ENCODE peak calls at places on chromosome 15, in six cellular contexts. One of them, this sample, is unnamed. For H3K27me3, the result is how much of the 10 kb centered on the place peaks cover.

GRCh38 chr15:25793354-25794050 is 69.6 kb downstream of the ATP10A start:
- DNase-seq in mesendoderm: no peak
- DNase-seq in tibial artery: no peak
- DNase-seq in lung: no peak
- DNase-seq in A673: no peak
- DNase-seq in cardiac muscle cell: no peak
- DNase-seq in this sample: peak

GRCh38 chr15:101017041-101017754 is 98.0 kb downstream of the LRRK1 start:
- DNase-seq in mesendoderm: peak
- DNase-seq in A673: peak
- DNase-seq in tibial artery: no peak
- DNase-seq in cardiac muscle cell: no peak
- DNase-seq in lung: peak
- DNase-seq in this sample: no peak

GRCh38 chr15:95457520-95457919 is 873.0 kb upstream of the NR2F2 start:
- DNase-seq in tibial artery: no peak
- DNase-seq in mesendoderm: no peak
- DNase-seq in A673: no peak
- DNase-seq in lung: no peak
- DNase-seq in cardiac muscle cell: peak
- DNase-seq in this sample: no peak

GRCh38 chr15:81548350-81549116 is 174.5 kb upstream of the TMC3 start:
- DNase-seq in cardiac muscle cell: peak
- DNase-seq in mesendoderm: no peak
- DNase-seq in lung: no peak
- DNase-seq in A673: peak
- DNase-seq in tibial artery: no peak
- DNase-seq in this sample: no peak

GRCh38 chr15:53962646-53963561 is 15.3 kb upstream of the UNC13C start:
- DNase-seq in tibial artery: peak
- DNase-seq in mesendoderm: peak
- DNase-seq in cardiac muscle cell: peak
- DNase-seq in lung: peak
- DNase-seq in A673: peak
- DNase-seq in this sample: no peak

GRCh38 chr15:63523306-63523990 is 19.1 kb downstream of the USP3 start:
- DNase-seq in lung: no peak
- DNase-seq in mesendoderm: no peak
- DNase-seq in A673: no peak
- DNase-seq in cardiac muscle cell: no peak
- DNase-seq in tibial artery: no peak
- DNase-seq in this sample: no peak

GRCh38 chr15:56036546-56037067 is 43.2 kb upstream of the NEDD4 start:
- DNase-seq in lung: no peak
- DNase-seq in tibial artery: no peak
- DNase-seq in cardiac muscle cell: no peak
- DNase-seq in A673: no peak
- DNase-seq in mesendoderm: no peak
- DNase-seq in this sample: no peak

GRCh38 chr15:79329186-79329611 is 18.3 kb downstream of the TMED3 start:
- DNase-seq in cardiac muscle cell: peak
- DNase-seq in lung: no peak
- DNase-seq in A673: peak
- DNase-seq in tibial artery: no peak
- DNase-seq in mesendoderm: peak
- DNase-seq in this sample: no peak

GRCh38 chr15:88645171-88646087 is 6.6 kb downstream of the ISG20 start:
- DNase-seq in lung: no peak
- DNase-seq in mesendoderm: no peak
- DNase-seq in tibial artery: no peak
- DNase-seq in cardiac muscle cell: no peak
- DNase-seq in A673: no peak
- DNase-seq in this sample: no peak

GRCh38 chr15:93716615-93717221 is 514.6 kb upstream of the MCTP2 start:
- DNase-seq in A673: peak
- DNase-seq in mesendoderm: no peak
- DNase-seq in cardiac muscle cell: no peak
- DNase-seq in tibial artery: no peak
- DNase-seq in lung: no peak
- DNase-seq in this sample: no peak

DNA sequence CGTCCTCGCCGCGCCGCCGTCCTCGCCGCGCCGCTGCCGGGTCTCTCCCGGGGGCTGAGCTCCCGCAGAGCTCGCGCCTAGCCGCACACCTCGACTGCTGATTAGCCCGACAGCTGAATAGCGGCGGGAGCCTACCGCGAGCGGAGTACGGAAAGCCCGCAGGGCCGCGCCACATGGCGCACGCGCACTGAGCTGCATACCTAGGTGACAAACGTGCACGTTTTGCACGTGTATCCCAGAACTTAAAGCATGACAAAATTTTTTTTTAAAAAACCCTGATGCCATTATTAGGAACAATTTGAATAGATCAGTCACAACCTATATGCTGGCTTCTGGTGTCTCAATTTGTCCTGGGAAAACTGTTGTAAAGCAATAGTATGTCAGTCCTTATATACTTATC is at the start of gene GOLGA8A:
- DNase-seq in A673: peak
- DNase-seq in lung: peak
- DNase-seq in tibial artery: peak
- DNase-seq in cardiac muscle cell: peak
- DNase-seq in mesendoderm: peak
- DNase-seq in this sample: peak
- H3K4me3 ChIP-seq in A673: peak
- H3K4me3 ChIP-seq in lung: peak
- H3K4me3 ChIP-seq in tibial artery: peak
- H3K4me3 ChIP-seq in cardiac muscle cell: peak
- H3K4me3 ChIP-seq in mesendoderm: peak
- H3K4me3 ChIP-seq in this sample: peak

GRCh38 chr15:83656943-83657528 is 3.1 kb downstream of the ADAMTSL3 start:
- DNase-seq in lung: no peak
- DNase-seq in cardiac muscle cell: no peak
- DNase-seq in A673: no peak
- DNase-seq in mesendoderm: no peak
- DNase-seq in tibial artery: no peak
- DNase-seq in this sample: no peak

GRCh38 chr15:83659011-83659811 is 5.3 kb downstream of the ADAMTSL3 start:
- DNase-seq in cardiac muscle cell: peak
- DNase-seq in tibial artery: peak
- DNase-seq in mesendoderm: no peak
- DNase-seq in A673: no peak
- DNase-seq in lung: no peak
- DNase-seq in this sample: no peak

GRCh38 chr15:83656192-83656591 is 2.3 kb downstream of the ADAMTSL3 start:
- DNase-seq in tibial artery: no peak
- DNase-seq in lung: no peak
- DNase-seq in cardiac muscle cell: no peak
- DNase-seq in mesendoderm: no peak
- DNase-seq in A673: no peak
- DNase-seq in this sample: no peak

GRCh38 chr15:83657549-83657948 is 3.6 kb downstream of the ADAMTSL3 start:
- DNase-seq in A673: peak
- DNase-seq in cardiac muscle cell: no peak
- DNase-seq in lung: no peak
- DNase-seq in tibial artery: no peak
- DNase-seq in mesendoderm: peak
- DNase-seq in this sample: peak

GRCh38 chr15:83658406-83658805 is 4.5 kb downstream of the ADAMTSL3 start:
- DNase-seq in mesendoderm: no peak
- DNase-seq in A673: no peak
- DNase-seq in cardiac muscle cell: peak
- DNase-seq in lung: no peak
- DNase-seq in tibial artery: no peak
- DNase-seq in this sample: no peak
- H3K27me3 ChIP-seq in mesendoderm: under half
- H3K27me3 ChIP-seq in A673: under half
- H3K27me3 ChIP-seq in cardiac muscle cell: under half
- H3K27me3 ChIP-seq in lung: under half
- H3K27me3 ChIP-seq in tibial artery: under half
- H3K27me3 ChIP-seq in this sample: under half

DNA sequence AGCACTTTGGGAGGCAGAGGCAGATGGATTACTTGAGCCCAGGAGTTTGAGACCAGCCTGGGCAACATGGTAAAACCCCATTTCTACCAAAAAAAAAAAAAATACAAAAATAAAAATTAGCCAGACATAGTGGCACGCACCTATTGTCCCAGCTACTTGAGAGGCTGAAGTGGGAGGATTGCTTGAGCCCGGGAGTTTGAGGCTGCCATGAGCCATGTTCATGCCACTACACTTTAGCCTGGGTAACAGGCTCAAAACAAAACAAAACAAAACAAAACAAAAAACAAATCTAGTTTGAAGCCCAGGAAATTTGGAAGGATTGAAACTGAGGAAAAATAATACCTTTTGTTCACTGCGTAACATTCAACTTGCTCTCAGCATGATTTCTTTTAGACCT is 16.6 kb downstream of the TMOD3 start:
- DNase-seq in mesendoderm: no peak
- DNase-seq in cardiac muscle cell: no peak
- DNase-seq in A673: no peak
- DNase-seq in tibial artery: no peak
- DNase-seq in lung: no peak
- DNase-seq in this sample: no peak
- H3K4me3 ChIP-seq in mesendoderm: no peak
- H3K4me3 ChIP-seq in cardiac muscle cell: no peak
- H3K4me3 ChIP-seq in A673: no peak
- H3K4me3 ChIP-seq in tibial artery: no peak
- H3K4me3 ChIP-seq in lung: no peak
- H3K4me3 ChIP-seq in this sample: no peak

GRCh38 chr15:62164500-62165028 is 521 bp downstream of the C2CD4B start:
- DNase-seq in cardiac muscle cell: peak
- DNase-seq in lung: no peak
- DNase-seq in A673: peak
- DNase-seq in mesendoderm: peak
- DNase-seq in tibial artery: no peak
- DNase-seq in this sample: peak
- H3K27me3 ChIP-seq in cardiac muscle cell: half or more
- H3K27me3 ChIP-seq in lung: under half
- H3K27me3 ChIP-seq in A673: under half
- H3K27me3 ChIP-seq in mesendoderm: under half
- H3K27me3 ChIP-seq in tibial artery: half or more
- H3K27me3 ChIP-seq in this sample: under half

DNA sequence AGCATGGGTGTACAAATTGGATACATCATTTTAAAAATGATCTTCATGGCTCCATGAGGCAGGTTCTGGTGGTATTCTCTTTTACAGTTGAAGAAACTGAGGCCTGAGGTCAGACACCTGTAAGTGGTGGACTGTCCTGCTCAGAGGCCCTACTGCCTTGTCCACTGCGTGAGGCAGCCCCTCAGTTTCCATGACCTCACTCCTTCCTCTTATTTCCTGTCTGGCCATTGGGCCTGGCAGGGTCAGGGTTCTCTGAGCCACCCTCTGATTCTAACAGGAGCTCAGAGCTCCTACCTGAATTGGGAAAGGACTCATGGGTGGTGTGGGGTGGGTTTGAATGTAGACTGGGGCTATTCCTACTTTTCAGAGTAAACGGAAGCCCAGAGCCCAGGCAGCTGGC is 17.5 kb downstream of the PLEKHO2 start:
- DNase-seq in A673: no peak
- DNase-seq in lung: no peak
- DNase-seq in cardiac muscle cell: no peak
- DNase-seq in mesendoderm: no peak
- DNase-seq in tibial artery: no peak
- DNase-seq in this sample: no peak
- H3K4me3 ChIP-seq in A673: no peak
- H3K4me3 ChIP-seq in lung: no peak
- H3K4me3 ChIP-seq in cardiac muscle cell: no peak
- H3K4me3 ChIP-seq in mesendoderm: no peak
- H3K4me3 ChIP-seq in tibial artery: no peak
- H3K4me3 ChIP-seq in this sample: no peak

GRCh38 chr15:31483053-31483923 is 156.7 kb downstream of the KLF13 start:
- DNase-seq in cardiac muscle cell: peak
- DNase-seq in mesendoderm: no peak
- DNase-seq in A673: no peak
- DNase-seq in lung: no peak
- DNase-seq in tibial artery: no peak
- DNase-seq in this sample: peak
- H3K27me3 ChIP-seq in cardiac muscle cell: half or more
- H3K27me3 ChIP-seq in mesendoderm: under half
- H3K27me3 ChIP-seq in A673: under half
- H3K27me3 ChIP-seq in lung: under half
- H3K27me3 ChIP-seq in tibial artery: under half
- H3K27me3 ChIP-seq in this sample: under half

DNA sequence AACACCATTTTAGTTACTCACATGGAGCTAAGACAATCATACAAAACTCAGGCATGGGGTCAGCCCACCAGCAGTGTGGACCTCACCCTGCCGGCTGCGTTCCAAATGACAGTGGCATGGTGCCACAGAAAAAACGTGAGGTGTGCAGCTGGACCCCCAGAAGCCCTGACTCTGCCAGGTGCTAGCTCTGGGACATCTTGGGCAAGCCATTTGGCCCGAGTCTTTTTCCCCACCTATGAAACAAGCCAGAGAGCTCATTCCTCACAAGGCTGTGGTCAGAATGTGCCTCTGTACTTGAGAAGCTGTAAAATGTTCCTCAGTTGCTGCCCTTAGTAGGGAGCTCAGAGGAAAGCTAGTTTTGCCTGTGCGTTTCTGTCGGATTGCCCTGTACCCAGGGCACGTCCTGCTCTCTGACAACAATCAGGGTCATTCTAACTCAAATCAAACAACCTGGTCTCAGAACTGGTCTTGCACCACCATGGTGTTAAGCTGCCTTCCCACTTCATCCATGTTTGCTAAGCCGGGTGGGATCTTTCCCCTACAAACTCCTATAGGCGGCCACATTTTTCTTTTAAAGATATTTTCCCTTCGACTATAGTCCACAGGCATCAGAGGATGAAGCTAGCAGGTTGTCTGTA is 44.9 kb downstream of the LIPC start:
- DNase-seq in cardiac muscle cell: no peak
- DNase-seq in lung: no peak
- DNase-seq in mesendoderm: no peak
- DNase-seq in A673: no peak
- DNase-seq in tibial artery: no peak
- DNase-seq in this sample: no peak
- H3K4me3 ChIP-seq in cardiac muscle cell: no peak
- H3K4me3 ChIP-seq in lung: no peak
- H3K4me3 ChIP-seq in mesendoderm: no peak
- H3K4me3 ChIP-seq in A673: no peak
- H3K4me3 ChIP-seq in tibial artery: no peak
- H3K4me3 ChIP-seq in this sample: no peak

DNA sequence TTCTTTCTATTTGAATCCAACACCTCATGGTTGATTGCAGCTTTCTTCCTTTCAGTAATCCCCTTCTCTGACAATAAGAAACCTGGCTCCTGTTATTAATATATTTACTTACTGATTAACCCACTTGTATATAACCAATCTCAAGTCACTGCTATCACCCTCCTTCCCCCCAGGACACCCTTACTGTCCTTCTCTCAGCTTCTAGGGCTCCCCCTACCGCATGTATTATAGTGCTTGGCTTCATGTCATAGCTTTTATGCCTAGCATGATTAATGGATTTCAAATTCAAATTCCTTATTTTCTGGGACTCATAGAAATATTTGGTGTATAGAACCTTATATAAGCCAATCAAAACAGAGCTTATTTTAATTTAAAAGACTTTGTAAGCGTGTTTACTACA is 75.7 kb upstream of the BNIP2 start:
- DNase-seq in tibial artery: no peak
- DNase-seq in mesendoderm: peak
- DNase-seq in lung: no peak
- DNase-seq in A673: peak
- DNase-seq in cardiac muscle cell: no peak
- DNase-seq in this sample: peak
- H3K27me3 ChIP-seq in tibial artery: under half
- H3K27me3 ChIP-seq in mesendoderm: under half
- H3K27me3 ChIP-seq in lung: under half
- H3K27me3 ChIP-seq in A673: under half
- H3K27me3 ChIP-seq in cardiac muscle cell: under half
- H3K27me3 ChIP-seq in this sample: under half

This sample was measured in H7.